ENCODE peak calls at places on chromosomes 13 and 19, in six cellular contexts. T, N, E, O, I and S are unnamed samples.
A peak's percentile ranks its signal among the peaks of the same experiment; 100 is the strongest.

GRCh38 chr13:36345438-36346221 is 564 bp downstream of the SPART start:
- DNase-seq in T (peak; percentile 65), N (peak; percentile 82), E (peak; percentile 71), O (peak; percentile 14), I (no peak), S (peak; percentile 54)

GRCh38 chr13:52348983-52349780 is 56.8 kb downstream of the THSD1 start:
- DNase-seq in T (no peak), N (no peak), E (no peak), O (peak; percentile 6), I (no peak), S (no peak)

GRCh38 chr13:80166352-80166751 is 174.6 kb downstream of the SPRY2 start:
- DNase-seq in T (no peak), N (no peak), E (no peak), O (no peak), I (no peak), S (no peak)

GRCh38 chr19:50658438-50659317 is 9.4 kb downstream of the C19orf81 start:
- DNase-seq in T (peak; percentile 49), N (peak; percentile 30), E (peak; percentile 62), O (peak; percentile 98), I (no peak), S (no peak)

GRCh38 chr13:48486362-48486761 is 46.5 kb downstream of the RCBTB2 start:
- DNase-seq in T (no peak), N (no peak), E (no peak), O (no peak), I (no peak), S (no peak)

GRCh38 chr13:113670541-113670940 is 3.5 kb downstream of the GRK1 start:
- DNase-seq in T (no peak), N (no peak), E (no peak), O (no peak), I (peak; percentile 39), S (no peak)

GRCh38 chr13:50348402-50348801 is 333.2 kb downstream of the KCNRG start:
- DNase-seq in T (no peak), N (no peak), E (no peak), O (no peak), I (no peak), S (no peak)

GRCh38 chr13:113664751-113665581 is 2.1 kb upstream of the GRK1 start:
- DNase-seq in T (no peak), N (no peak), E (no peak), O (no peak), I (peak; percentile 46), S (no peak)

GRCh38 chr19:28171983-28172382 is 1041.0 kb downstream of the UQCRFS1 start:
- DNase-seq in T (no peak), N (no peak), E (no peak), O (no peak), I (no peak), S (no peak)

GRCh38 chr19:16069813-16070365 is 6.4 kb upstream of the TPM4 start:
- DNase-seq in T (no peak), N (no peak), E (no peak), O (no peak), I (no peak), S (no peak)
- H3K4me3 ChIP-seq in T (peak overlapping the region; percentile 18), N (peak overlapping the region; percentile 65), E (no peak overlapping the region), O (no peak overlapping the region), I (no peak overlapping the region), S (peak overlapping the region; percentile 90)

GRCh38 chr13:29436721-29437250 is 158.7 kb downstream of the SLC7A1 start:
- DNase-seq in T (no peak), N (no peak), E (no peak), O (no peak), I (no peak), S (no peak)

GRCh38 chr13:29438772-29439171 is 156.7 kb downstream of the SLC7A1 start:
- DNase-seq in T (no peak), N (no peak), E (no peak), O (no peak), I (no peak), S (no peak)

GRCh38 chr13:29436291-29436690 is 159.2 kb downstream of the SLC7A1 start:
- DNase-seq in T (no peak), N (no peak), E (peak; percentile 5), O (no peak), I (no peak), S (no peak)

GRCh38 chr13:29435125-29435911 is 160.2 kb downstream of the SLC7A1 start:
- DNase-seq in T (no peak), N (no peak), E (peak; percentile 24), O (no peak), I (no peak), S (peak; percentile 45)

GRCh38 chr13:29434217-29434940 is 161.1 kb downstream of the SLC7A1 start:
- DNase-seq in T (no peak), N (no peak), E (peak; percentile 5), O (no peak), I (no peak), S (no peak)
- H3K27ac ChIP-seq in T (peak overlapping the region; percentile 82), N (peak overlapping the region; percentile 4), E (peak overlapping the region; percentile 80), O (no peak overlapping the region), I (no peak overlapping the region), S (no peak overlapping the region)

DNA sequence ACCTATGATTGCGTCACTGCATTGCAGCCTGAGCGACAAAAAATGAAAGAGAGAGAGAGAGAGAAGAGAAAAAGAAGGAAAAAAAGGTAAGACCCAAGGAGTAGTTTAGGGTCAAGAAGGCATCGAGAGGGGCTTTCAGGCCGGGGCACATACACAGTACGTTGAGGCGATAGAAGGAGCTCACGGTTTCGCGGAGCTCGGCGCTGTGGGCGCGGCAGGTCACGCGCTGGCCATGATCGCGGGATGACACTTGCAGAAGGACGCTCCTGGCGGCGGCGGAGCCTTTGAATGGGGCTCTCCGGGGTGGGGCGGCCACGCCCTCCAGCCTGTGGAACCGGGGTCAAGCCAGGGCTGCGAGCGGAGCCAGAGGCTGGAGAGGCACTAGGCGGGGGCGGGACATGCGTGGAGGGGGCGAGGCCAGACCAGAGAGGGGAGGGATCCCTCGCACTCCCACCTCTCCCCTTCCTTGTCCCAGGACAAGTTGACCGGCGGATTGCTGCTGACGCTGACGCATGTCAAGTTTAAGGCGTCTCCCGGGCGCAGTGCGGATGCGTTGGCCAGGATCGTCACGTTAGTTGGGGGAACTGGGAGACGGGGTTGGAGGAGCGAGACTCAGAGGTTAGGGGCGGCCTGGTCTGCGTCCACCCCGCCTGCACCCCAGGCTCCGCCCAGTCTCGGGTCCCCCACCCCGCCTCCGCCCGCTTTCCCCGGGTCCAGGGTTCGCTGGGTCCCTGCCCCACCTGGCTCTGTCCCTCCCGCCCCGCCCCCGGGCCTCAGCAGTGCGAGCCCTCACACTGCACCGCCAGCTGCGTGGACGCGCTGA is 6.9 kb downstream of the NPHS1 start:
- DNase-seq in T (peak; percentile 27), N (no peak), E (peak; percentile 15), O (peak; percentile 96), I (no peak), S (no peak)
- H3K4me3 ChIP-seq in T (peak overlapping the region; percentile 33), N (no peak overlapping the region), E (no peak overlapping the region), O (peak overlapping the region; percentile 49), I (no peak overlapping the region), S (no peak overlapping the region)

GRCh38 chr13:27226991-27227390 is 24.4 kb upstream of the RPL21 start:
- DNase-seq in T (no peak), N (no peak), E (no peak), O (no peak), I (no peak), S (no peak)
- H3K27ac ChIP-seq in T (no peak overlapping the region), N (no peak overlapping the region), E (no peak overlapping the region), O (no peak overlapping the region), I (no peak overlapping the region), S (no peak overlapping the region)

GRCh38 chr19:53897459-53897858 is 11.6 kb upstream of the CACNG7 start:
- DNase-seq in T (no peak), N (no peak), E (no peak), O (no peak), I (no peak), S (no peak)

GRCh38 chr19:53900191-53900860 is 8.8 kb upstream of the CACNG7 start:
- DNase-seq in T (no peak), N (no peak), E (no peak), O (no peak), I (no peak), S (no peak)

GRCh38 chr19:53896682-53897081 is 12.4 kb upstream of the CACNG7 start:
- DNase-seq in T (no peak), N (no peak), E (no peak), O (no peak), I (no peak), S (no peak)

GRCh38 chr19:53898680-53899341 is 10.3 kb upstream of the CACNG7 start:
- DNase-seq in T (no peak), N (no peak), E (no peak), O (no peak), I (no peak), S (no peak)

DNA sequence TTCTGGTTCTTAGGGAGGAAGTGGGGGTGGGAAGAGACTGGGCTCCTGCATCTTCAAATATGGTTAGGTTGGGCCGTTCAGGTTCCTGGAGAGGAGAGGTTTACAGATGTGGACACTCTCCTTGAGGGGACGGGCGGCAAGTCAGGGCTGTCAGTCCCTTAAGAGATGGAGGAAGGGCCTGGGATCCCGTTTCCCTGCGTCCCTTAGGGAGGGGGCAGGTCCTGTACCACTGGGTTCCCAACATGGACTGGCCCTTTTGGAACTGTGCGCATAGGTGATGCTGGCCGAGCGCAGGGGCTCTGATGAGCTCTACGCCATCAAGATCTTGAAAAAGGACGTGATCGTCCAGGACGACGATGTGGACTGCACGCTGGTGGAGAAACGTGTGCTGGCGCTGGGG is 10.9 kb upstream of the CACNG7 start:
- DNase-seq in T (no peak), N (no peak), E (no peak), O (no peak), I (no peak), S (no peak)
- H3K4me3 ChIP-seq in T (no peak overlapping the region), N (no peak overlapping the region), E (no peak overlapping the region), O (no peak overlapping the region), I (no peak overlapping the region), S (no peak overlapping the region)